ENCODE peak calls at places on chromosomes 5 and 9, in nine cellular contexts. X is heart right ventricle, T is spleen, F is mesenchymal stem cell, G is pancreas, M is HepG2, A is right atrium auricular region, Z is suprapubic skin, P is small intestine. U is an unnamed sample.
A peak's percentile ranks its signal among the peaks of the same experiment; 100 is the strongest.

GRCh38 chr5:16992444-16992843 is 56.4 kb upstream of the MYO10 start:
- DNase-seq in X (no peak), T (no peak), F (no peak), G (no peak), M (no peak), A (no peak), Z (no peak), P (no peak), U (no peak)

GRCh38 chr9:91100878-91101450 is 260.8 kb downstream of the AUH start:
- DNase-seq in X (peak; percentile 50), T (no peak), F (no peak), G (no peak), M (peak; percentile 65), A (peak; percentile 74), Z (peak; percentile 86), P (no peak), U (no peak)

GRCh38 chr5:140469259-140469658 is 67.6 kb downstream of the ANKHD1 start:
- DNase-seq in X (no peak), T (no peak), F (no peak), G (no peak), M (no peak), A (no peak), Z (no peak), P (no peak), U (no peak)

GRCh38 chr5:136020383-136021015 is 8.3 kb upstream of the TGFBI start:
- DNase-seq in X (no peak), T (no peak), F (peak; percentile 97), G (no peak), M (peak; percentile 39), A (no peak), Z (no peak), P (no peak), U (peak; percentile 96)

GRCh38 chr9:124735121-124735520 is 36.0 kb downstream of the NR6A1 start:
- DNase-seq in X (no peak), T (no peak), F (peak; percentile 39), G (no peak), M (peak; percentile 44), A (no peak), Z (no peak), P (no peak), U (peak; percentile 77)

GRCh38 chr5:16934123-16934522 is 2.0 kb downstream of the MYO10 start:
- DNase-seq in X (peak; percentile 61), T (peak; percentile 80), F (peak; percentile 84), G (peak; percentile 84), M (peak; percentile 25), A (peak; percentile 63), Z (peak; percentile 73), P (peak; percentile 81), U (peak; percentile 94)

GRCh38 chr5:73955447-73955846 is 329.5 kb downstream of the ARHGEF28 start:
- DNase-seq in X (no peak), T (no peak), F (no peak), G (no peak), M (no peak), A (no peak), Z (no peak), P (no peak), U (no peak)

GRCh38 chr5:149456597-149457392 is 77.7 kb upstream of the IL17B start:
- DNase-seq in X (no peak), T (no peak), F (peak; percentile 79), G (no peak), M (no peak), A (no peak), Z (no peak), P (no peak), U (no peak)

GRCh38 chr5:132233811-132234683 is 6.4 kb upstream of the P4HA2 start:
- DNase-seq in X (peak; percentile 2), T (peak; percentile 25), F (no peak), G (no peak), M (no peak), A (no peak), Z (no peak), P (no peak), U (no peak)

GRCh38 chr9:13278368-13279246 is 885 bp downstream of the MPDZ start:
- DNase-seq in X (peak; percentile 71), T (peak; percentile 74), F (peak; percentile 81), G (peak; percentile 71), M (peak; percentile 37), A (peak; percentile 73), Z (peak; percentile 77), P (no peak), U (peak; percentile 72)

GRCh38 chr5:112921031-112921832 is 795 bp downstream of the REEP5 start:
- DNase-seq in X (peak; percentile 71), T (peak; percentile 94), F (peak; percentile 78), G (peak; percentile 86), M (peak; percentile 51), A (no peak), Z (peak; percentile 81), P (peak; percentile 62), U (peak; percentile 88)

GRCh38 chr9:135468866-135469521 is 10.6 kb upstream of the PPP1R26 start:
- DNase-seq in X (no peak), T (no peak), F (peak; percentile 62), G (no peak), M (no peak), A (no peak), Z (no peak), P (peak; percentile 65), U (peak; percentile 58)

GRCh38 chr9:72753261-72753893 is 199.5 kb downstream of the ALDH1A1 start:
- DNase-seq in X (no peak), T (no peak), F (peak; percentile 4), G (no peak), M (no peak), A (no peak), Z (no peak), P (peak; percentile 29), U (no peak)

GRCh38 chr9:17900604-17901003 is 321.7 kb downstream of the SH3GL2 start:
- DNase-seq in X (no peak), T (no peak), F (no peak), G (no peak), M (no peak), A (no peak), Z (no peak), P (no peak), U (no peak)

GRCh38 chr5:1409386-1410110 is 35.7 kb downstream of the SLC6A3 start:
- DNase-seq in X (no peak), T (peak; percentile 66), F (peak; percentile 11), G (peak; percentile 39), M (no peak), A (no peak), Z (peak; percentile 51), P (no peak), U (no peak)

GRCh38 chr5:42756630-42757601 is at the start of gene CCDC152:
- DNase-seq in X (peak; percentile 5), T (no peak), F (peak; percentile 7), G (peak; percentile 59), M (no peak), A (no peak), Z (no peak), P (no peak), U (no peak)

GRCh38 chr9:91253488-91253887 is 108.2 kb downstream of the AUH start:
- DNase-seq in X (no peak), T (no peak), F (peak; percentile 33), G (no peak), M (peak; percentile 7), A (no peak), Z (no peak), P (peak; percentile 54), U (no peak)

DNA sequence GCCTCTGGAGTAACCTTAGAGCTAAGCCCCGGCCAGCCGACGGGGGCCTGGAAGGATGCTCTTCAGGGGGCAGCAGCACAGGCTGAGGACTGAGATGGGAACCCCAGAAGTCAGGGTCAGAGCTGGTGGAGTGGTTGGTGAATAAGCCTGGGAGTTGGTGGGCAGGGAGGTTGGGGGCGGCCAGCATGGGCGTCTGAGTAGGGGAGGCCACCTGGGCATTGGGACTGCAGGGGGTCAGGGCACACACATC is 14.4 kb downstream of the NINJ1 start:
- DNase-seq in X (no peak), T (no peak), F (no peak), G (no peak), M (no peak), A (no peak), Z (no peak), P (no peak), U (no peak)
- H3K27ac ChIP-seq in X (peak overlapping the region; percentile 13), T (peak overlapping the region; percentile 92), F (peak overlapping the region; percentile 31), G (peak overlapping the region; percentile 64), M (peak overlapping the region; percentile 52), A (peak overlapping the region; percentile 76), Z (no peak overlapping the region), P (peak overlapping the region; percentile 44), U (peak overlapping the region; percentile 18)

GRCh38 chr9:5455181-5455580 is 4.8 kb downstream of the CD274 start:
- DNase-seq in X (no peak), T (no peak), F (peak; percentile 76), G (no peak), M (no peak), A (no peak), Z (no peak), P (no peak), U (no peak)

GRCh38 chr9:5459289-5459829 is 9.0 kb downstream of the CD274 start:
- DNase-seq in X (no peak), T (no peak), F (peak; percentile 24), G (no peak), M (no peak), A (no peak), Z (no peak), P (no peak), U (no peak)

DNA sequence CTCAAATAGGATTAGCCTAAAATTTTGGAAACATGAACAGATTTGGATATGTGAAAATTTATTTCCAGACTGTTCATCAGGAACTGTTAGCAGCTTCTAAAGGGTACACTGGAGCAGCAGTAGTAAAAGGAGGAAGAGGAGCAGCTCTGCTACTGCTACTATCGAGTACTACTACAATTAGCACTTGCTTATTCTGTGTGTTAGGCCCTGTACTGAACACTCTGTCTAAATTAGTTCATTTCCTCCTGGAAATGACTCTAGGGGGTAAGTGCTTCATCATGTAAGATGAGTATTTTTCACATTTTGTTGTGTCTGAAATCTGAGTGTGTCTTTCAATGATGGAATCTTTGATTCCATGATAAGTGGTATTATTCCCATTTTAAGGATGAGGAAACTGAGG is 9.8 kb downstream of the CD274 start:
- DNase-seq in X (no peak), T (no peak), F (no peak), G (no peak), M (no peak), A (no peak), Z (no peak), P (no peak), U (no peak)
- H3K27ac ChIP-seq in X (no peak overlapping the region), T (peak overlapping the region; percentile 71), F (no peak overlapping the region), G (no peak overlapping the region), M (no peak overlapping the region), A (no peak overlapping the region), Z (no peak overlapping the region), P (no peak overlapping the region), U (no peak overlapping the region)

GRCh38 chr5:35198096-35198495 is 32.2 kb downstream of the PRLR start:
- DNase-seq in X (no peak), T (no peak), F (peak; percentile 80), G (peak; percentile 72), M (peak; percentile 24), A (no peak), Z (peak; percentile 73), P (peak; percentile 72), U (no peak)
- H3K27ac ChIP-seq in X (no peak overlapping the region), T (no peak overlapping the region), F (no peak overlapping the region), G (peak overlapping the region; percentile 31), M (no peak overlapping the region), A (no peak overlapping the region), Z (no peak overlapping the region), P (no peak overlapping the region), U (no peak overlapping the region)

DNA sequence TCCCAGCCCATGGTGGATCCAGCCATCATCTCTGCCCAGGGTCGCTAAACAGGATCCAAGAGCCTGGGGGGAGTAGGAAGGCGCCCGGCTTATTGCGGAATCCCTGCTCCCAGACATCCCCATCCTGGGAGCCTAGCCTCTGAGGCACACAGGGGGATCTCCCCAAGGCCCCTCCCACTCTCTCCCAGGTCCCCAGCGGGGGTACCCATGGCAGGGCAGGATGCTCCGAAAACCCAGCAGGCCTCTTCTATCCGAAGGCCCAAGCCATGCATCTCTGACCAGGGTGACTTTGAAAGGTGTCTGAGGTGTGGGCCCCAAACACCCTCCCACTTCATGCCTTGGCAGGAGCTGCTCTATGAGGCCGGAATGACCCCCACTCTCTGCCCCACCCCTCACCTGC is 81.7 kb upstream of the RUFY1 start:
- DNase-seq in X (no peak), T (no peak), F (no peak), G (peak; percentile 23), M (no peak), A (no peak), Z (no peak), P (no peak), U (no peak)
- H3K27ac ChIP-seq in X (no peak overlapping the region), T (no peak overlapping the region), F (no peak overlapping the region), G (no peak overlapping the region), M (no peak overlapping the region), A (no peak overlapping the region), Z (no peak overlapping the region), P (no peak overlapping the region), U (no peak overlapping the region)

U was measured in SJSA1.